ENCODE peak calls at places on chromosome 1, in four cellular contexts. X is GM04504, Y is SK-MEL-5, V is psoas muscle. J is an unnamed sample.

GRCh38 chr1:97508653-97509218 is 412.1 kb downstream of the DPYD start:
- DNase-seq in Y (no peak), V (no peak), X (no peak), J (no peak)

GRCh38 chr1:39928809-39929587 is 25.9 kb upstream of the MFSD2A start:
- DNase-seq in X (no peak), V (no peak), Y (no peak), J (no peak)

GRCh38 chr1:8524637-8525157 is 206.8 kb downstream of the SLC45A1 start:
- DNase-seq in Y (no peak), V (no peak), X (no peak), J (no peak)

GRCh38 chr1:44542415-44543063 is 131.7 kb downstream of the TMEM53 start:
- DNase-seq in Y (no peak), V (no peak), X (no peak), J (no peak)

GRCh38 chr1:209879539-209879938 is 51.8 kb downstream of the UTP25 start:
- DNase-seq in V (no peak), X (no peak), Y (no peak), J (no peak)

GRCh38 chr1:53462213-53462612 is 3.0 kb downstream of the DMRTB1 start:
- DNase-seq in V (no peak), Y (no peak), X (no peak), J (no peak)

GRCh38 chr1:59414406-59415133 is 117.7 kb downstream of the FGGY start:
- DNase-seq in V (no peak), Y (no peak), X (peak; percentile 66), J (peak; percentile 74)

GRCh38 chr1:20223106-20223505 is 36.8 kb upstream of the PLA2G2C start:
- DNase-seq in Y (no peak), X (no peak), V (no peak), J (peak; percentile 5)

GRCh38 chr1:44500181-44501021 is 95.3 kb downstream of the RNF220 start:
- DNase-seq in V (no peak), Y (peak; percentile 47), X (no peak), J (no peak)

GRCh38 chr1:228018961-228019721 is 12.3 kb downstream of the WNT3A start:
- DNase-seq in V (no peak), Y (no peak), X (no peak), J (no peak)

GRCh38 chr1:67285780-67286488 is 21.7 kb upstream of the IL12RB2 start:
- DNase-seq in Y (no peak), V (no peak), X (no peak), J (no peak)

GRCh38 chr1:202593845-202594244 is 116.4 kb downstream of the SYT2 start:
- DNase-seq in X (no peak), V (no peak), Y (no peak), J (no peak)

GRCh38 chr1:56676571-56677035 is 31.5 kb downstream of the PRKAA2 start:
- DNase-seq in Y (peak; percentile 60), X (peak; percentile 56), V (no peak), J (no peak)

GRCh38 chr1:35097224-35097623 is 18.0 kb downstream of the ZMYM1 start:
- DNase-seq in Y (peak; percentile 9), X (peak; percentile 23), V (no peak), J (peak; percentile 94)

GRCh38 chr1:153288634-153289275 is 24.0 kb downstream of the PGLYRP3 start:
- DNase-seq in Y (peak; percentile 72), X (no peak), V (no peak), J (peak; percentile 41)

GRCh38 chr1:30323841-30324240 is 399.5 kb downstream of the MATN1 start:
- DNase-seq in Y (no peak), X (no peak), V (no peak), J (no peak)

GRCh38 chr1:184973308-184974085 is 811 bp downstream of the NIBAN1 start:
- DNase-seq in Y (peak; percentile 32), X (no peak), V (peak; percentile 41), J (peak; percentile 64)

GRCh38 chr1:76379506-76379905 is 305.0 kb downstream of the ST6GALNAC3 start:
- DNase-seq in Y (no peak), X (no peak), V (no peak), J (no peak)

GRCh38 chr1:226110249-226111108 is 48.0 kb downstream of the H3-3A start:
- DNase-seq in V (peak; percentile 77), Y (peak; percentile 24), X (no peak), J (peak; percentile 67)

GRCh38 chr1:111904478-111905218 is 84.8 kb downstream of the KCND3 start:
- DNase-seq in X (no peak), Y (no peak), V (no peak), J (no peak)

GRCh38 chr1:43318831-43319230 is 18.0 kb downstream of the TIE1 start:
- DNase-seq in X (no peak), V (no peak), Y (no peak), J (no peak)

GRCh38 chr1:66563094-66563800 is 29.3 kb downstream of the SGIP1 start:
- DNase-seq in X (peak; percentile 95), Y (peak; percentile 65), V (no peak), J (no peak)

GRCh38 chr1:154349121-154349520 is 23.8 kb downstream of the ATP8B2 start:
- DNase-seq in V (no peak), X (no peak), Y (no peak), J (no peak)

GRCh38 chr1:31437433-31438037 is 24.5 kb downstream of the SERINC2 start:
- DNase-seq in X (no peak), Y (no peak), V (no peak), J (no peak)

GRCh38 chr1:25836695-25837094 is 16.9 kb downstream of the MTFR1L start:
- DNase-seq in V (no peak), X (no peak), Y (no peak), J (no peak)

GRCh38 chr1:87820667-87821066 is 492.0 kb downstream of the LMO4 start:
- DNase-seq in Y (no peak), V (no peak), X (no peak), J (no peak)

GRCh38 chr1:10415211-10415930 is 14.9 kb upstream of the CENPS start:
- DNase-seq in V (no peak), X (no peak), Y (peak; percentile 50), J (peak; percentile 89)

GRCh38 chr1:24293392-24294227 is 25.5 kb upstream of the GRHL3 start:
- DNase-seq in X (no peak), Y (no peak), V (no peak), J (no peak)

GRCh38 chr1:17802945-17803344 is 47.8 kb downstream of the ACTL8 start:
- DNase-seq in Y (no peak), X (no peak), V (no peak), J (no peak)

GRCh38 chr1:167229719-167230385 is 9.2 kb downstream of the POU2F1 start:
- DNase-seq in V (no peak), X (no peak), Y (no peak), J (peak; percentile 78)

J was measured in KBM-7.